ENCODE peak calls at places on chromosomes 2 and 18, in five cellular contexts. One of them, this sample, is unnamed.
A peak's percentile ranks its signal among the peaks of the same experiment; 100 is the strongest.

GRCh38 chr2:37500031-37500430 is 155.6 kb downstream of the QPCT start:
- DNase-seq in B cell: no peak
- DNase-seq in naive B cell: no peak
- DNase-seq in G401: no peak
- DNase-seq in NB4: no peak
- DNase-seq in this sample: no peak

GRCh38 chr18:36887864-36888263 is 58.9 kb downstream of the KIAA1328 start:
- DNase-seq in naive B cell: no peak
- DNase-seq in NB4: no peak
- DNase-seq in G401: no peak
- DNase-seq in B cell: no peak
- DNase-seq in this sample: no peak

GRCh38 chr2:39128919-39129391 is 8.1 kb upstream of the SOS1 start:
- DNase-seq in NB4: peak; percentile 25
- DNase-seq in G401: no peak
- DNase-seq in B cell: peak; percentile 33
- DNase-seq in naive B cell: peak; percentile 73
- DNase-seq in this sample: no peak

GRCh38 chr2:85905187-85905666 is 16.4 kb upstream of the ST3GAL5 start:
- DNase-seq in G401: no peak
- DNase-seq in B cell: no peak
- DNase-seq in NB4: no peak
- DNase-seq in naive B cell: no peak
- DNase-seq in this sample: no peak

GRCh38 chr2:182144780-182145170 is 159.1 kb downstream of the PPP1R1C start:
- DNase-seq in naive B cell: no peak
- DNase-seq in B cell: no peak
- DNase-seq in NB4: no peak
- DNase-seq in G401: no peak
- DNase-seq in this sample: no peak

GRCh38 chr2:128742467-128742866 is 423.8 kb upstream of the HS6ST1 start:
- DNase-seq in naive B cell: no peak
- DNase-seq in B cell: no peak
- DNase-seq in NB4: no peak
- DNase-seq in G401: no peak
- DNase-seq in this sample: no peak

GRCh38 chr2:201633862-201634261 is 9.4 kb downstream of the TMEM237 start:
- DNase-seq in NB4: no peak
- DNase-seq in G401: no peak
- DNase-seq in B cell: no peak
- DNase-seq in naive B cell: no peak
- DNase-seq in this sample: no peak

GRCh38 chr2:120763931-120764330 is 28.3 kb downstream of the GLI2 start:
- DNase-seq in G401: no peak
- DNase-seq in naive B cell: no peak
- DNase-seq in B cell: no peak
- DNase-seq in NB4: no peak
- DNase-seq in this sample: no peak

GRCh38 chr2:128467321-128467901 is 148.7 kb upstream of the HS6ST1 start:
- DNase-seq in G401: no peak
- DNase-seq in B cell: no peak
- DNase-seq in naive B cell: no peak
- DNase-seq in NB4: no peak
- DNase-seq in this sample: no peak

GRCh38 chr18:49168970-49169619 is 218.3 kb upstream of the SMAD7 start:
- DNase-seq in G401: peak; percentile 25
- DNase-seq in naive B cell: no peak
- DNase-seq in NB4: no peak
- DNase-seq in B cell: no peak
- DNase-seq in this sample: no peak

GRCh38 chr2:20188851-20189250 is 36.1 kb downstream of the SDC1 start:
- DNase-seq in NB4: no peak
- DNase-seq in naive B cell: no peak
- DNase-seq in G401: no peak
- DNase-seq in B cell: no peak
- DNase-seq in this sample: no peak

GRCh38 chr2:241304039-241304670 is 11.3 kb downstream of the HDLBP start:
- DNase-seq in naive B cell: no peak
- DNase-seq in B cell: no peak
- DNase-seq in NB4: no peak
- DNase-seq in G401: peak; percentile 43
- DNase-seq in this sample: no peak

GRCh38 chr2:133500967-133501366 is 67.3 kb downstream of the NCKAP5 start:
- DNase-seq in B cell: no peak
- DNase-seq in naive B cell: no peak
- DNase-seq in G401: no peak
- DNase-seq in NB4: no peak
- DNase-seq in this sample: no peak

GRCh38 chr2:240960963-240961876 is 37.2 kb upstream of the SNED1 start:
- DNase-seq in naive B cell: no peak
- DNase-seq in G401: no peak
- DNase-seq in NB4: peak; percentile 89
- DNase-seq in B cell: peak; percentile 11
- DNase-seq in this sample: no peak

GRCh38 chr2:58098254-58099096 is 51.9 kb downstream of the VRK2 start:
- DNase-seq in B cell: no peak
- DNase-seq in NB4: no peak
- DNase-seq in naive B cell: no peak
- DNase-seq in G401: no peak
- DNase-seq in this sample: no peak

GRCh38 chr2:23659773-23660172 is 267.1 kb downstream of the ATAD2B start:
- DNase-seq in NB4: no peak
- DNase-seq in B cell: no peak
- DNase-seq in naive B cell: no peak
- DNase-seq in G401: no peak
- DNase-seq in this sample: no peak

GRCh38 chr2:85430780-85431601 is 12.5 kb downstream of the SH2D6 start:
- DNase-seq in NB4: no peak
- DNase-seq in B cell: no peak
- DNase-seq in G401: peak; percentile 98
- DNase-seq in naive B cell: no peak
- DNase-seq in this sample: no peak